ENCODE peak calls at places on chromosomes 16 and 17, in four cellular contexts. P, K, G and E are unnamed samples.

GRCh38 chr17:4837471-4838305 is 4.5 kb downstream of the MINK1 start:
- DNase-seq in P (no peak), K (no peak), G (no peak), E (no peak)

GRCh38 chr16:3983081-3983520 is 102.6 kb upstream of the CREBBP start:
- DNase-seq in P (peak; percentile 68), K (peak; percentile 74), G (peak; percentile 85), E (peak; percentile 70)

GRCh38 chr17:19812407-19812806 is 55.3 kb downstream of the ULK2 start:
- DNase-seq in P (no peak), K (peak; percentile 7), G (no peak), E (peak; percentile 18)

GRCh38 chr16:77683845-77684526 is 38.3 kb upstream of the NUDT7 start:
- DNase-seq in P (no peak), K (no peak), G (no peak), E (no peak)

GRCh38 chr17:65438173-65438572 is 123.3 kb downstream of the AXIN2 start:
- DNase-seq in P (no peak), K (no peak), G (no peak), E (no peak)

GRCh38 chr17:77208217-77208808 is 67.5 kb downstream of the SEC14L1 start:
- DNase-seq in P (peak; percentile 35), K (peak; percentile 50), G (peak; percentile 60), E (no peak)

GRCh38 chr17:56933868-56934267 is 20.0 kb upstream of the TRIM25 start:
- DNase-seq in P (no peak), K (no peak), G (no peak), E (no peak)

GRCh38 chr16:64391009-64391663 is 730.7 kb downstream of the CDH11 start:
- DNase-seq in P (no peak), K (peak; percentile 17), G (no peak), E (no peak)

GRCh38 chr16:84268661-84269060 is 26.0 kb upstream of the WFDC1 start:
- DNase-seq in P (no peak), K (no peak), G (no peak), E (no peak)

GRCh38 chr17:27817731-27818130 is 17.4 kb upstream of the NOS2 start:
- DNase-seq in P (no peak), K (peak; percentile 42), G (no peak), E (no peak)

GRCh38 chr17:5793899-5794298 is 209.6 kb upstream of the NLRP1 start:
- DNase-seq in P (no peak), K (no peak), G (no peak), E (no peak)

GRCh38 chr17:59963738-59964454 is 644 bp downstream of the RNFT1 start:
- DNase-seq in P (peak; percentile 42), K (peak; percentile 58), G (peak; percentile 41), E (peak; percentile 66)

GRCh38 chr16:88465387-88465983 is 12.4 kb downstream of the ZFPM1 start:
- DNase-seq in P (no peak), K (no peak), G (no peak), E (no peak)

GRCh38 chr16:55955845-55956244 is 80.7 kb upstream of the CES5A start:
- DNase-seq in P (no peak), K (peak; percentile 1), G (no peak), E (peak; percentile 6)

GRCh38 chr17:46847204-46848191 is 3.9 kb upstream of the WNT9B start:
- DNase-seq in P (no peak), K (no peak), G (no peak), E (no peak)

GRCh38 chr17:10172241-10172741 is 26.1 kb downstream of the GAS7 start:
- DNase-seq in P (no peak), K (peak; percentile 52), G (no peak), E (no peak)

GRCh38 chr16:3112058-3112880 is at the start of gene ZNF205:
- DNase-seq in P (peak; percentile 67), K (peak; percentile 78), G (peak; percentile 91), E (peak; percentile 89)

GRCh38 chr17:16479264-16479663 is 12.7 kb downstream of the LRRC75A start:
- DNase-seq in P (no peak), K (no peak), G (no peak), E (no peak)

GRCh38 chr17:28327031-28327607 is 8.1 kb downstream of the TMEM97 start:
- DNase-seq in P (no peak), K (no peak), G (no peak), E (no peak)

GRCh38 chr17:45867702-45868101 is 23.0 kb downstream of the SPPL2C start:
- DNase-seq in P (no peak), K (no peak), G (no peak), E (no peak)

GRCh38 chr17:33227911-33228310 is 65.2 kb downstream of the ASIC2 start:
- DNase-seq in P (no peak), K (no peak), G (no peak), E (no peak)

GRCh38 chr16:28303132-28303531 is 10.8 kb downstream of the SBK1 start:
- DNase-seq in P (no peak), K (no peak), G (no peak), E (no peak)

GRCh38 chr16:90008708-90009145 is 10.5 kb downstream of the DBNDD1 start:
- DNase-seq in P (no peak), K (no peak), G (no peak), E (no peak)

GRCh38 chr17:3730881-3731429 is 7.3 kb downstream of the HASPIN start:
- DNase-seq in P (no peak), K (peak; percentile 72), G (no peak), E (no peak)

GRCh38 chr16:51898872-51899271 is 648.1 kb downstream of the TOX3 start:
- DNase-seq in P (no peak), K (no peak), G (no peak), E (peak; percentile 45)

GRCh38 chr17:50331085-50331791 is 14.7 kb upstream of the XYLT2 start:
- DNase-seq in P (no peak), K (peak; percentile 80), G (no peak), E (no peak)

GRCh38 chr17:42518046-42518754 is 17.8 kb upstream of the NAGLU start:
- DNase-seq in P (peak; percentile 86), K (peak; percentile 97), G (no peak), E (peak; percentile 73)

GRCh38 chr16:1413684-1414531 is 596 bp downstream of the UNKL start:
- DNase-seq in P (peak; percentile 20), K (peak; percentile 62), G (peak; percentile 30), E (peak; percentile 74)

GRCh38 chr17:8382880-8383142 is 182 bp downstream of the RPL26 start:
- DNase-seq in P (no peak), K (no peak), G (no peak), E (no peak)

DNA sequence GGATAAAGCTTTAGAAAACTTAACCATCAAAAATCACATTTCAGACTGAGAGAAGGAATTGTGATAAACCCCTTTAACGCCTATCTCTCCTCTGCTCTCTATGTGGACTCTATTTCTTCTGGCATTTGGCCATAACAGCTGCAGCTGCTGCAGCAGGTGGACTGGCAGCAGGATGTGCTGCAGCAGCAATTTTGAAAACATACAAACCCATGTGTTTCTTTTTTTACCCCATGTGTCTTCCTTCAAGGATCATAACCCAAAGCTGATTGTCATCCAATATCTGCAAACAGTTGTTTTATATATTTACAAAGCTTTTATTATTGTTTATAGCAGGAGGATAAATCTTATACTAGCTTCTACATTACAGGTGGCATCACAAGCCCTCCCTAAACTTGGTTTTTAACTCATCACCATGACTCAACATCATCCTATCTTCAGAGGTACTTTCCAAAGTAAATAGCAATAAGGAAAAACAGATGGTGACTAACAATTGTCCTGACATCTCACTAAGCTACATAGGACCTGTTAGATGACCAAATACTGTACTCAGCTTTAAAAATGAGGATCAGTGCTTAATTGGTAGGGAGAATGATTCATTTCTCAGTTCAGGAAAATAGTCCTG is 14.5 kb upstream of the KRTAP9-2 start:
- DNase-seq in P (no peak), K (no peak), G (no peak), E (no peak)
- TF ChIP-seq CTCF in P (no peak), K (no peak), G (no peak), E (no peak)

GRCh38 chr17:79600071-79600470 is 10.8 kb downstream of the RBFOX3 start:
- DNase-seq in P (no peak), K (no peak), G (no peak), E (no peak)
- H3K27me3 ChIP-seq in P (no peaks in the 10 kb centered on the region), K (peaks cover 77% of the 10 kb centered on the region), G (no peaks in the 10 kb centered on the region), E (peaks cover 100% of the 10 kb centered on the region)

GRCh38 chr16:14486520-14487303 is 143.3 kb downstream of the PARN start:
- DNase-seq in P (peak; percentile 96), K (peak; percentile 96), G (peak; percentile 76), E (peak; percentile 92)
- TF ChIP-seq CTCF in P (no peak), K (no peak), G (no peak), E (no peak)

GRCh38 chr16:66848172-66848571 is 4.0 kb downstream of the CA7 start:
- DNase-seq in P (no peak), K (no peak), G (no peak), E (no peak)
- H3K27me3 ChIP-seq in P (no peaks in the 10 kb centered on the region), K (peaks cover 50% of the 10 kb centered on the region), G (no peaks in the 10 kb centered on the region), E (peaks cover 19% of the 10 kb centered on the region)